ENCODE peak calls at places on chromosomes 5 and 9, in seven cellular contexts. F, X, S, I, C, H and O are unnamed samples.

GRCh38 chr5:52725781-52726180 is 61.9 kb upstream of the ITGA1 start:
- DNase-seq in S (peak; percentile 31), F (no peak), C (no peak), I (no peak), X (no peak), H (no peak), O (no peak)

GRCh38 chr5:100520348-100520747 is 14.8 kb upstream of the FAM174A start:
- DNase-seq in C (no peak), X (no peak), I (no peak), S (no peak), F (no peak), H (no peak), O (no peak)

GRCh38 chr9:98916660-98917059 is 27.0 kb upstream of the COL15A1 start:
- DNase-seq in C (no peak), F (no peak), S (peak; percentile 48), X (no peak), I (no peak), H (peak; percentile 58), O (peak; percentile 70)

GRCh38 chr9:82961504-82962125 is 101.3 kb downstream of the RASEF start:
- DNase-seq in S (peak; percentile 72), F (peak; percentile 65), X (peak; percentile 74), C (peak; percentile 68), H (peak; percentile 74), I (no peak), O (peak; percentile 86)

GRCh38 chr5:160097981-160098380 is 21.3 kb downstream of the PWWP2A start:
- DNase-seq in I (no peak), F (no peak), H (no peak), X (no peak), C (no peak), S (no peak), O (no peak)

GRCh38 chr5:75484605-75485004 is 26.8 kb downstream of the CERT1 start:
- DNase-seq in C (no peak), X (no peak), H (no peak), F (no peak), I (no peak), S (no peak), O (no peak)

GRCh38 chr5:169128679-169129078 is 172.3 kb downstream of the SLIT3 start:
- DNase-seq in F (no peak), X (no peak), C (no peak), I (no peak), S (no peak), H (no peak), O (no peak)

GRCh38 chr9:16726718-16727451 is 143.6 kb downstream of the BNC2 start:
- DNase-seq in F (peak; percentile 88), S (peak; percentile 75), I (no peak), C (peak; percentile 71), H (peak; percentile 90), X (peak; percentile 68), O (peak; percentile 88)

GRCh38 chr5:82467006-82467561 is 188.9 kb upstream of the RPS23 start:
- DNase-seq in F (no peak), S (no peak), X (no peak), C (no peak), H (peak; percentile 46), I (no peak), O (no peak)

GRCh38 chr9:16656432-16657169 is 213.9 kb downstream of the BNC2 start:
- DNase-seq in S (no peak), C (no peak), I (no peak), F (no peak), X (no peak), H (no peak), O (no peak)

GRCh38 chr9:83062011-83062652 is 810 bp downstream of the RASEF start:
- DNase-seq in X (no peak), H (peak; percentile 45), I (no peak), S (peak; percentile 79), F (peak; percentile 62), C (peak; percentile 67), O (no peak)

GRCh38 chr9:113309204-113309813 is 6.1 kb upstream of the RNF183 start:
- DNase-seq in X (no peak), I (no peak), F (no peak), S (no peak), H (peak; percentile 49), C (peak; percentile 9), O (no peak)

GRCh38 chr5:115583474-115583873 is 18.8 kb downstream of the TICAM2 start:
- DNase-seq in F (no peak), C (no peak), H (peak; percentile 88), I (no peak), S (no peak), X (no peak), O (no peak)

GRCh38 chr5:181100121-181101015 is 30.6 kb downstream of the OR2V1 start:
- DNase-seq in S (no peak), X (no peak), C (no peak), H (no peak), F (no peak), I (no peak), O (peak; percentile 83)

GRCh38 chr9:113558632-113559502 is 95.3 kb downstream of the RGS3 start:
- DNase-seq in H (peak; percentile 69), X (no peak), C (no peak), F (peak; percentile 70), S (peak; percentile 68), I (no peak), O (no peak)

GRCh38 chr5:145937432-145938250 is 1.3 kb downstream of the SH3RF2 start:
- DNase-seq in C (peak; percentile 93), F (no peak), H (peak; percentile 62), I (peak; percentile 85), X (no peak), S (peak; percentile 63), O (no peak)

GRCh38 chr9:81689343-81690175 is at the start of gene TLE1:
- DNase-seq in I (peak; percentile 85), X (peak; percentile 99), C (peak; percentile 100), H (peak; percentile 100), F (peak; percentile 99), S (peak; percentile 99), O (peak; percentile 100)

GRCh38 chr9:33415152-33416038 is 13.0 kb upstream of the AQP7 start:
- DNase-seq in I (no peak), C (peak; percentile 76), F (peak; percentile 90), X (peak; percentile 69), H (peak; percentile 18), S (peak; percentile 92), O (no peak)

GRCh38 chr9:25517701-25518100 is 160.5 kb downstream of the TUSC1 start:
- DNase-seq in X (no peak), S (no peak), H (no peak), C (no peak), F (no peak), I (no peak), O (no peak)

GRCh38 chr9:2727966-2728613 is 10.8 kb downstream of the KCNV2 start:
- DNase-seq in C (peak; percentile 52), I (peak; percentile 41), H (peak; percentile 63), X (peak; percentile 18), F (no peak), S (no peak), O (no peak)

GRCh38 chr5:90017236-90017635 is 392.3 kb downstream of the CETN3 start:
- DNase-seq in X (no peak), C (no peak), S (no peak), F (no peak), H (no peak), I (no peak), O (no peak)

GRCh38 chr9:78549711-78550110 is 252.8 kb downstream of the PSAT1 start:
- DNase-seq in F (no peak), I (no peak), X (no peak), C (no peak), H (no peak), S (no peak), O (no peak)

GRCh38 chr9:15231788-15232635 is 75.0 kb downstream of the TTC39B start:
- DNase-seq in H (no peak), X (peak; percentile 8), I (no peak), C (peak; percentile 16), S (no peak), F (no peak), O (no peak)

GRCh38 chr9:17402309-17402708 is 176.6 kb upstream of the SH3GL2 start:
- DNase-seq in S (no peak), H (peak; percentile 25), I (no peak), C (no peak), X (no peak), F (no peak), O (no peak)

GRCh38 chr9:4228606-4229005 is 71.3 kb downstream of the GLIS3 start:
- DNase-seq in S (no peak), X (no peak), H (peak; percentile 49), C (peak; percentile 20), I (no peak), F (no peak), O (no peak)
- TF ChIP-seq CTCF in S (peak; percentile 30), X (peak; percentile 65), H (peak; percentile 71), C (peak; percentile 67), I (peak; percentile 73), F (peak; percentile 2), O (peak; percentile 78)

GRCh38 chr5:7894860-7895259 is 25.9 kb downstream of the MTRR start:
- DNase-seq in F (no peak), S (no peak), X (no peak), H (no peak), I (no peak), C (no peak), O (no peak)

GRCh38 chr5:7902201-7902600 is 33.3 kb downstream of the MTRR start:
- DNase-seq in I (no peak), X (no peak), H (no peak), S (no peak), C (no peak), F (no peak), O (no peak)

GRCh38 chr5:7894439-7894838 is 25.5 kb downstream of the MTRR start:
- DNase-seq in F (no peak), H (no peak), I (no peak), C (no peak), X (no peak), S (no peak), O (no peak)

GRCh38 chr5:7897014-7897600 is 28.2 kb downstream of the MTRR start:
- DNase-seq in H (peak; percentile 60), X (peak; percentile 39), F (no peak), C (peak; percentile 44), I (no peak), S (no peak), O (no peak)
- TF ChIP-seq CTCF in H (peak; percentile 56), X (peak; percentile 61), F (no peak), C (peak; percentile 5), I (peak; percentile 55), S (no peak), O (peak; percentile 50)

GRCh38 chr9:124771021-124771866 is at the start of gene NR6A1:
- DNase-seq in C (peak; percentile 95), I (peak; percentile 84), X (peak; percentile 92), F (peak; percentile 98), H (peak; percentile 97), S (peak; percentile 98), O (peak; percentile 98)
- TF ChIP-seq CTCF in C (peak; percentile 42), I (peak; percentile 32), X (peak; percentile 51), F (no peak), H (peak; percentile 16), S (no peak), O (peak; percentile 40)

DNA sequence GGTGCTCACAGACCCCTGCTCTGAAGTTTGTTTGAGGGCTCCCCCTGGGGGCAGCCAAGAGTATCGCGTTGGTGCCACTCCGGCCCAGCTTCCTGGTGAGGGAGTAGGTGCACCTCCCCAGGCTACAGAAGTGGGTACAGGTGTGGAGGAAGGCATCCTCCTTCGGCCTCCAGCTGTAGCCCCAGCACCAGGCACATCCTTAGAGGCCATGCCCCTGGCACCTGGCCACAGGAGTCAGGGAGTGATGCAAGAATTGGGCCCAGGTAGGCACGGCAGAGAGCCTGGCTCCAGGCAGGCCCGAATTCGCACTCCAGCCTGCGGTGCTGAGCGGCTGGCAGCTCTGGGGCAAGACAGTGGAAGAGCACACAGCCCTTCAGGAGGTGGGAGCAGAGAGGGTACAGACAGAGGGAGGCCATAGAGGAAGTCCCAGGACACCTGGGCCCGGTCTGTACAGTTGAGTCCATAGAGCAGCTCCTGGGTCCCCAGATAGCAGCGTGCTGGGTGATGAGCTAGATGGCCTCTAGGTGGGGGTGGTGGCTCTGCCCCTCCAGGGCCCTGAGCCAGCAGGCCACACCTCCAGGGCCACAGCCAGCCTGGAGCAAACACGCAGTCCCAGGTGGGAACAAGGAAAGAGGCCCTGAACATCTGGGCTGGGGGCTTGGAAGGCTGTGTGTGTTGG is 2.4 kb downstream of the SAPCD2 start:
- DNase-seq in I (no peak), S (peak; percentile 92), F (no peak), X (peak; percentile 80), H (peak; percentile 66), C (peak; percentile 64), O (peak; percentile 94)
- TF ChIP-seq CTCF in I (peak; percentile 79), S (peak; percentile 84), F (peak; percentile 59), X (peak; percentile 79), H (peak; percentile 93), C (peak; percentile 86), O (peak; percentile 81)